ENCODE peak calls at places on chromosomes 11 and 22, in eight cellular contexts. L, O, D, U, V, I, Y and F are unnamed samples. For H3K9me3, the result is how much of the 10 kb centered on the place peaks cover.

GRCh38 chr11:17922474-17922788 is 90.4 kb downstream of the SERGEF start:
- DNase-seq in V (no peak), U (no peak), L (no peak), O (no peak), D (no peak), Y (no peak), I (no peak), F (no peak)

GRCh38 chr22:29479417-29480261 is at the start of gene NEFH:
- DNase-seq in D (no peak), I (no peak), Y (no peak), U (no peak), L (no peak), O (no peak), V (no peak), F (no peak)

GRCh38 chr11:7846003-7846402 is 49.3 kb upstream of the OR5P2 start:
- DNase-seq in V (no peak), I (no peak), Y (no peak), O (no peak), L (no peak), D (no peak), U (no peak), F (no peak)

GRCh38 chr11:74780277-74780870 is 31.7 kb downstream of the RNF169 start:
- DNase-seq in U (no peak), V (no peak), L (no peak), D (no peak), O (no peak), Y (no peak), I (no peak), F (no peak)

GRCh38 chr22:33385611-33386010 is 327.4 kb upstream of the SYN3 start:
- DNase-seq in O (no peak), I (no peak), V (no peak), U (no peak), L (no peak), D (no peak), Y (no peak), F (no peak)

GRCh38 chr22:46136539-46137217 is 13.6 kb upstream of the PPARA start:
- DNase-seq in Y (no peak), D (no peak), I (no peak), O (no peak), U (no peak), L (no peak), V (no peak), F (no peak)

GRCh38 chr22:41857160-41857859 is 24.4 kb downstream of the SREBF2 start:
- DNase-seq in O (no peak), U (no peak), V (peak), D (peak), I (peak), L (peak), Y (peak), F (peak)

GRCh38 chr11:20547411-20547810 is 52.0 kb upstream of the SLC6A5 start:
- DNase-seq in Y (no peak), V (no peak), U (no peak), O (no peak), L (no peak), D (no peak), I (no peak), F (no peak)

GRCh38 chr11:63698976-63699733 is 17.9 kb downstream of the RTN3 start:
- DNase-seq in L (no peak), D (no peak), I (no peak), Y (no peak), U (no peak), V (peak), O (no peak), F (no peak)

GRCh38 chr11:9530901-9531625 is 42.4 kb upstream of the WEE1 start:
- DNase-seq in I (no peak), V (peak), Y (peak), O (no peak), D (no peak), U (no peak), L (no peak), F (no peak)

GRCh38 chr11:26551186-26551801 is 20.8 kb downstream of the MUC15 start:
- DNase-seq in L (no peak), I (no peak), U (no peak), Y (no peak), O (no peak), D (no peak), V (no peak), F (no peak)

GRCh38 chr22:42335839-42336378 is 65.5 kb upstream of the TCF20 start:
- DNase-seq in D (no peak), O (no peak), V (no peak), I (peak), L (no peak), U (no peak), Y (no peak), F (no peak)

GRCh38 chr11:102446606-102447005 is 6.0 kb downstream of the TMEM123 start:
- DNase-seq in U (no peak), I (no peak), D (no peak), Y (peak), L (no peak), V (no peak), O (no peak), F (no peak)

DNA sequence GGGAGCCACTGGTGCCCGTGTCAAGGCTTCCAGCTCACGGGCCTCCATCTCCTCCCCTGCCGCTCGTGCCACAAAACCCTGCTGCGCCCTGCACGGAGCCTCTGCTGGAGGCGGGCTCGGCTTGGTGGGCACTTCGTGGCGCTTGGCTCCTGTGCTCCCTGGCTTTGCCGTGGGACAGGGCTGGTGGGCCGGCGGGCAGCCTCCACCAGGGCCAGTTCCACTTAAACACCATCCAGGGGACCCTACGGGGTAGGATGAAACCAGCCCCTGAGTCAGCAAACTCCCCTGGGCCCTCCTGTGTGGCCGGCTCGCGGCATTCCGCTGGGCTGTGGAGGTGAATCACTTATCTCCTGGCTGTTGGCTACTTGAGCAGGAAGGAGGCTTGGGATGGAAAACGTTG is 1304.6 kb downstream of the BRD1 start:
- DNase-seq in L (no peak), I (no peak), U (no peak), D (no peak), Y (no peak), V (no peak), O (no peak), F (no peak)
- H3K9me3 ChIP-seq in L (under half), I (under half), U (under half), D (under half), Y (under half), V (under half), O (under half), F (under half)

DNA sequence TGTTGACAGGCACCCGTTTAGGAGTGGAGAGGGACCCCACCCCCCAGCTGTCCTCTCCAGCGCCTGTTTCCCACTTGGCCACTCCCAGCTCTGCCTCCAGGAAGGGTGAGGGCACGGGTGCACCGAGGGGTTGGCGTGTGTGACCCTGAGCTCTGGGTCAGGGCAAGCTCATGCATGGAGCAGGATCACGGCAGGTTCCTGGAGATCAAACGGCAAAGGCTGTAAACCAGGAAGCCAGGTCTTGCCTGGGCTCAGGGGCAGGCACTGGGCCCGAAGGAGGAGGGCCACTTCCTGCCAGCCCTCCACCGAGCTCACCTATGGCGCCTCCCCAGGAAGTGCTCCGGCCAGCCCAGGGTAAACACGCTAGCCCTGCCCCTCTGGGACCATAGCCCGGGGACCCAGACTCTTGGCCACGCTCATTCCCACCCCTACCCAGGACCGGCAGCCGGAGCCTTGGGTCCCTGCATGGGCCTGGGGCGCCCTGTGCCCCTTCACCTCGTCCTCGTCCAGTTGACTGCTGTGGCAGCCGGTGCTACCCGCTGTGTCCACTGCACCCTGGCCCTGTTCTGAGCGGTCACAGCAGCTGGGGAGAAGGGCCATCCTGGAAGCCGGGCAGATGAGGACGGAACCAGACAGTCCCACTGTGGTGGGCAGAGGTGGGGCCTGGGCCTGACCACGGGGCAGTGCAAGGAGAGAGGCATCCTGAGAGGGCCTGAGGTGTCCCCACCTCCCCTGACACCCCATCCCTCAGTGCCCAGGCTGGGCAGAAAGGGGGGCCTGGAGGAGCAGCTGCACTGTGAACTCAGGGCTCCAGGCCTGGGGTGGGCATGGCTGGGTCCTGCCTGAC is 1.0 kb upstream of the EPS8L2 start:
- DNase-seq in Y (peak), V (peak), I (peak), O (peak), U (no peak), L (peak), D (peak), F (peak)
- TF ChIP-seq POLR2A in Y (peak), V (peak), I (peak), O (peak), U (no peak), L (peak), D (no peak), F (peak)

GRCh38 chr11:2647953-2648352 is 51.8 kb downstream of the KCNQ1OT1 start:
- DNase-seq in D (no peak), I (no peak), U (no peak), V (no peak), O (no peak), L (no peak), Y (no peak), F (no peak)

GRCh38 chr11:2645779-2646118 is 54.0 kb downstream of the KCNQ1OT1 start:
- DNase-seq in L (no peak), V (no peak), D (no peak), Y (no peak), I (no peak), O (no peak), U (no peak), F (no peak)

GRCh38 chr11:2647167-2647566 is 52.6 kb downstream of the KCNQ1OT1 start:
- DNase-seq in V (no peak), O (no peak), D (no peak), L (no peak), Y (no peak), I (no peak), U (no peak), F (no peak)

GRCh38 chr11:2643746-2644145 is 56.0 kb downstream of the KCNQ1OT1 start:
- DNase-seq in Y (no peak), V (no peak), U (no peak), L (no peak), D (no peak), I (no peak), O (no peak), F (no peak)

DNA sequence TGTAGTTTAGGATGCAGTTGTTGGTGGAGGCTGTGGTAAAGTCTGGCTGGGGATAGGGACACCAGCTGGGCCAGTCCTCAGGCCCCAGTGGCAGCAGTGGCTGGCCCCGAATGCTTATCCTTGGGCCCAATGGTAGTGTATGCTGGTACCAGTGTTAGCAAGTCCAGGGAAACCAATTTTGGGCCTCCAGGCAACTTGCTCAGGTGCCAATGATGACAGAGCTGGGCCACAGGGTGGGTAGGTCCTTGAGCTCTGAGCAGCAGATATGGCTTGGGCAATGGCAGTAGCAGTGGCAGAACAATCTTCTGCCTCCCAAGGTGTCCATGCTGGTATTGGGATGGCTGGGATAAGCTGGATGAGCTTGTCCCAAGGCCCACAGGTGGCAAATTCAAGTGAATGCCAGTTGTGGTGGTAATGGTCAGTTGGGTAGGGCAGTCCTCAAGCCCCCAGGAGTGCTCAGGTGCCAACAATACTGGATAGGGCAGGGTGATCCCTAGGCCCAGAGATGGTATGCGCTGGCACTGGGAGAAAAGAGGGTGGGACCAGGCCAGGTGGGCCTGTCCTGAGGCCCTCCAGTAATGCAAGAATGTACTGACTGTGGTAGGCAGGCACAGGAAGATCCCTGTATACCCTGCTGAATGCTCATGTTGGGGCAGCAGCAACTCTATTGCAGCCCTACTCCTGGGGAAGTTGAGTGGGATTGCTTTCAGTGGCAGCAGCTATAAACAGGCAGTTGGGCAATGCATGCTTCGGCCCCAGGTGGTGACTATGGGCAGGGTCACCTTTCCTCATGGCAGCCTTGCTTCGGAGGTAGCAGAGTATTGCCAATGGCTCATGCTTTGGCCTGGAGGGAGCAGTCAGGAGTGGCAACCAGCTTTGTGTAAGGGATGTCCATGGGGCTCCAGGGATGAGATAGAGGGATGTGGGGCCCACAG is 54.7 kb downstream of the KCNQ1OT1 start:
- DNase-seq in V (no peak), D (no peak), U (no peak), Y (no peak), O (no peak), I (no peak), L (no peak), F (no peak)
- H3K9me3 ChIP-seq in V (half or more), D (half or more), U (under half), Y (half or more), O (under half), I (under half), L (half or more), F (under half)

GRCh38 chr22:49587421-49587820 is 240.3 kb downstream of the BRD1 start:
- DNase-seq in I (no peak), Y (no peak), D (no peak), V (peak), L (peak), U (no peak), O (peak), F (no peak)
- TF ChIP-seq POLR2A in I (no peak), Y (no peak), D (no peak), V (no peak), L (no peak), U (no peak), O (no peak), F (no peak)

GRCh38 chr22:49004484-49005399 is 822.9 kb downstream of the BRD1 start:
- DNase-seq in L (peak), D (peak), I (no peak), U (no peak), Y (no peak), V (no peak), O (no peak), F (peak)

GRCh38 chr22:49008682-49009235 is 818.9 kb downstream of the BRD1 start:
- DNase-seq in Y (no peak), D (peak), V (no peak), U (peak), I (no peak), L (peak), O (no peak), F (peak)

GRCh38 chr22:49007013-49007653 is 820.5 kb downstream of the BRD1 start:
- DNase-seq in D (peak), U (no peak), L (no peak), I (no peak), V (no peak), O (no peak), Y (no peak), F (no peak)

GRCh38 chr22:49005557-49005956 is 822.1 kb downstream of the BRD1 start:
- DNase-seq in L (no peak), D (no peak), U (no peak), I (no peak), O (no peak), V (no peak), Y (no peak), F (no peak)

DNA sequence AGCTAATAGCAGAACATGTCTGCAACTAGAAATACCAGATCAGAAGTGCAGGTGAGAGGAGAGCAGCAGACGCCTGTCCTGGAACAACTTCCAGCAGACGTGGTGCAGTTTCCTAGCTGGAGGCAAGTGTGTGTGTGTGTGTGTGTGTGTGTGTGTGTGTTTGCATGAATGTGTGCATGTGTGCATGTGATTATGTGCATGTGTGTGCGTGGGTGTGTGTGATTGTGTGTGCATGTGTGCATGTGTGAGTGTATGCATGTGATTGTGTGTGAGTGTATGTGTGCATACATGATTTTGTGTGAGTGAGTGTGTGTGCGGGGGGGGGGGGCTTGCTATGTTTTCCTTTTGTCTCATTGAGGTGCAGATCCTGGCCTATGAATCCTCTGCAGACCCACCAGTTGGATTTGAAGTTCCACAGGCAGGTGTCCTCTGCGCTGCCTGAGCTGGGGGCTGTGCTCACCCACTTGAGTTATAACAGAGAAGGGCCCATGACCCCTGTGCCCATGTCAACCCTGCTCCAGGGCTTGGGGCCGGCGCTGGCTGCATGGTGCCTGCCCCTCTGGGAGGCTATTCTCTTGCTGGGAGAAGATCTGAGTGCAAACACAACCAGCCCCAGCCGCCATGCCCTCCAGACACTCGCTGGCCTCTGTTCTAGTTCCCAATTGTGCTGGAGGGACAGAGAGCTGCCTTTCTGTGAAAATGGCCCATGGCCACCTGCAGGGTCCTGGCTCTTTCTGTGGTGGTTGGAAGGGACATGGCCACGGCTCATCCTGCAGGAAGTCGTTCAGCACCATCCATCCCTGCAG is 821.3 kb downstream of the BRD1 start:
- DNase-seq in D (peak), I (no peak), Y (no peak), U (peak), L (no peak), V (no peak), O (no peak), F (peak)
- H3K9me3 ChIP-seq in D (under half), I (under half), Y (under half), U (under half), L (under half), V (under half), O (under half), F (under half)

DNA sequence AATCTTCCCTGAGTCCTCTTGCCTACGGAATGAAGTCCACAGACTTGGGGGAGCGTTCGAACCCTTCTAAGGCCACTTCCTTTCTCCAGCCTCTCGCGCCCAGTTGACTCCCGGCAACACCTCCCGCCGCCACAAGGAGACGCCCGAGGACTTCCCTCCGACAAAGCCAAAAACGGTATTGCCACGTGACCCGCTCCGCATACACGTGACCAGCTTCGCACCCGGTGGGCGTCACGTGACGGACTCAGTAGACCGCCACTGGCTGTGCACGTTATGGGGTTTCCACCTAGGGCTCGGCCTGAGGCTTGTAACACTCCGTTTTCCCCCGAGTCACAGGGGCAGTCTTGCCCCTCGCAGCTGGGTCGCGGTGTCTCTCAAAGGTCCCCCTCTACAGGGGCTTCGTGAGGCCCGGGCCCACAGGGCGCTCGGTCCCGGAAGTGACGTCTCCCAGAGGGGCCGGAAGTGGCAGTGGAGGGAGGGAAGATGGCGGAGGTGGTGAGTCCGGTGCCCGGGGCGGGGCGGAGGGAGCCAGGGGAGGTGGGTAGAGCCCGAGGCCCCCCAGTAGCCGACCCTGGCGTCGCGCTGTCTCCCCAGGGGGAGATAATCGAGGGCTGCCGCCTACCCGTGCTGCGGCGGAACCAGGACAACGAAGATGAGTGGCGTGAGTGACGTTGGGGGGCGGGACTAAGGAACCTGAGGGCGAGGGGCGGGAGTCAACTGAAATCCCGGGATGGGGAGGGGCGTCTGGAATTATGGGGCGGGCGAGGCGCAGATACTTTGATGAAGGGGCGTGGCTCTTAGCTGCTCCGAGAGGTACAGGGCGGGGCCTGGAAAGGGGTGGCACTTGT is at the start of gene KAT5:
- DNase-seq in O (peak), Y (peak), L (peak), V (peak), I (peak), D (peak), U (peak), F (peak)
- TF ChIP-seq POLR2A in O (peak), Y (peak), L (peak), V (peak), I (peak), D (no peak), U (peak), F (peak)